ENCODE peak calls at places on chromosome 13, in nine cellular contexts. E is brain microvascular endothelial cell, A is BJ, J is fibroblast of pulmonary artery, Z is cardiac fibroblast, N is uterus, S is cardiac muscle cell, D is mesothelial cell of epicardium, V is fibroblast of the aortic adventitia. L is an unnamed sample.

GRCh38 chr13:29707876-29708543 is 112.5 kb upstream of the SLC7A1 start:
- DNase-seq in D (no peak), S (peak), V (peak), N (no peak), J (peak), Z (peak), E (peak), A (no peak), L (peak)

GRCh38 chr13:52158629-52159158 is 703 bp downstream of the NEK3 start:
- DNase-seq in Z (peak), D (no peak), A (no peak), E (peak), J (peak), S (no peak), N (peak), V (peak), L (peak)

GRCh38 chr13:39148513-39148961 is 110.3 kb downstream of the NHLRC3 start:
- DNase-seq in J (peak), N (no peak), S (no peak), A (peak), Z (peak), V (peak), E (peak), D (no peak), L (no peak)

GRCh38 chr13:112905619-112905989 is 63.4 kb upstream of the MCF2L start:
- DNase-seq in J (no peak), V (no peak), E (no peak), Z (no peak), D (no peak), N (no peak), A (no peak), S (no peak), L (no peak)

GRCh38 chr13:101429733-101430132 is 13.4 kb upstream of the NALCN start:
- DNase-seq in E (no peak), S (no peak), N (no peak), Z (no peak), D (no peak), V (no peak), J (no peak), A (no peak), L (no peak)

GRCh38 chr13:79470666-79471065 is 10.3 kb upstream of the NDFIP2 start:
- DNase-seq in E (no peak), V (no peak), N (no peak), A (no peak), Z (no peak), J (no peak), D (no peak), S (no peak), L (no peak)

GRCh38 chr13:108508263-108508662 is 121.1 kb upstream of the MYO16 start:
- DNase-seq in Z (peak), J (peak), N (no peak), S (peak), D (no peak), E (peak), V (peak), A (no peak), L (no peak)

GRCh38 chr13:29849731-29850212 is 645 bp downstream of the UBL3 start:
- DNase-seq in D (no peak), E (peak), S (peak), Z (peak), V (peak), J (peak), A (no peak), N (peak), L (peak)

GRCh38 chr13:44437356-44438233 is 64.0 kb downstream of the SERP2 start:
- DNase-seq in N (no peak), A (no peak), J (peak), S (peak), E (no peak), Z (peak), V (peak), D (no peak), L (peak)

GRCh38 chr13:31909889-31910551 is 121.6 kb upstream of the FRY start:
- DNase-seq in J (peak), N (peak), V (peak), A (no peak), Z (peak), S (peak), D (peak), E (peak), L (peak)

GRCh38 chr13:43389573-43389972 is 366.2 kb downstream of the DNAJC15 start:
- DNase-seq in Z (peak), J (peak), V (peak), A (no peak), S (no peak), N (no peak), E (no peak), D (no peak), L (no peak)

GRCh38 chr13:113472355-113473025 is 18.0 kb downstream of the DCUN1D2 start:
- DNase-seq in V (no peak), N (no peak), A (no peak), Z (no peak), J (no peak), D (no peak), E (no peak), S (no peak), L (no peak)

GRCh38 chr13:27607125-27607524 is 13.2 kb downstream of the LNX2 start:
- DNase-seq in J (peak), E (peak), A (peak), S (peak), Z (peak), V (peak), D (no peak), N (no peak), L (no peak)

GRCh38 chr13:22487932-22488331 is 692.8 kb upstream of the SGCG start:
- DNase-seq in N (no peak), E (no peak), A (no peak), Z (peak), V (no peak), S (no peak), D (no peak), J (no peak), L (no peak)

GRCh38 chr13:99162962-99163361 is 37.7 kb upstream of the UBAC2 start:
- DNase-seq in A (no peak), N (no peak), S (no peak), J (no peak), V (no peak), Z (no peak), D (no peak), E (no peak), L (no peak)

GRCh38 chr13:77465595-77466195 is 69.8 kb upstream of the SCEL start:
- DNase-seq in Z (no peak), V (peak), N (no peak), D (no peak), E (no peak), S (no peak), J (no peak), A (no peak), L (no peak)

GRCh38 chr13:75219479-75220237 is 262.3 kb downstream of the TBC1D4 start:
- DNase-seq in V (peak), J (peak), N (peak), D (peak), S (peak), E (peak), Z (peak), A (no peak), L (peak)

GRCh38 chr13:75533866-75534265 is 3.8 kb downstream of the COMMD6 start:
- DNase-seq in N (no peak), A (no peak), V (no peak), Z (no peak), E (peak), J (no peak), S (no peak), D (no peak), L (no peak)

GRCh38 chr13:37187611-37188010 is 82.1 kb upstream of the CSNK1A1L start:
- DNase-seq in V (peak), Z (peak), J (peak), E (no peak), N (no peak), D (no peak), S (no peak), A (peak), L (no peak)

GRCh38 chr13:78326608-78327007 is 276.7 kb downstream of the POU4F1 start:
- DNase-seq in D (no peak), E (no peak), Z (peak), J (peak), S (peak), A (no peak), N (no peak), V (no peak), L (no peak)

GRCh38 chr13:59774511-59774911 is 389.2 kb downstream of the DIAPH3 start:
- DNase-seq in N (no peak), Z (peak), E (peak), A (peak), V (peak), S (no peak), D (peak), J (peak), L (no peak)

GRCh38 chr13:69324109-69324886 is 783.3 kb upstream of the ATXN8OS start:
- DNase-seq in J (peak), D (no peak), Z (peak), V (no peak), A (no peak), S (peak), E (no peak), N (no peak), L (no peak)

GRCh38 chr13:110643768-110644421 is 28.6 kb downstream of the NAXD start:
- DNase-seq in J (no peak), D (no peak), A (no peak), Z (no peak), N (no peak), E (no peak), S (no peak), V (no peak), L (no peak)

GRCh38 chr13:110645750-110646149 is 30.4 kb downstream of the NAXD start:
- DNase-seq in D (no peak), Z (no peak), V (no peak), A (no peak), S (no peak), J (no peak), N (no peak), E (no peak), L (no peak)

GRCh38 chr13:110646442-110647364 is 31.4 kb downstream of the NAXD start:
- DNase-seq in E (no peak), J (no peak), Z (no peak), D (no peak), S (no peak), A (no peak), V (no peak), N (no peak), L (no peak)

GRCh38 chr13:110643324-110643723 is 28.0 kb downstream of the NAXD start:
- DNase-seq in S (no peak), A (no peak), N (no peak), J (no peak), D (no peak), E (no peak), Z (no peak), V (no peak), L (no peak)

DNA sequence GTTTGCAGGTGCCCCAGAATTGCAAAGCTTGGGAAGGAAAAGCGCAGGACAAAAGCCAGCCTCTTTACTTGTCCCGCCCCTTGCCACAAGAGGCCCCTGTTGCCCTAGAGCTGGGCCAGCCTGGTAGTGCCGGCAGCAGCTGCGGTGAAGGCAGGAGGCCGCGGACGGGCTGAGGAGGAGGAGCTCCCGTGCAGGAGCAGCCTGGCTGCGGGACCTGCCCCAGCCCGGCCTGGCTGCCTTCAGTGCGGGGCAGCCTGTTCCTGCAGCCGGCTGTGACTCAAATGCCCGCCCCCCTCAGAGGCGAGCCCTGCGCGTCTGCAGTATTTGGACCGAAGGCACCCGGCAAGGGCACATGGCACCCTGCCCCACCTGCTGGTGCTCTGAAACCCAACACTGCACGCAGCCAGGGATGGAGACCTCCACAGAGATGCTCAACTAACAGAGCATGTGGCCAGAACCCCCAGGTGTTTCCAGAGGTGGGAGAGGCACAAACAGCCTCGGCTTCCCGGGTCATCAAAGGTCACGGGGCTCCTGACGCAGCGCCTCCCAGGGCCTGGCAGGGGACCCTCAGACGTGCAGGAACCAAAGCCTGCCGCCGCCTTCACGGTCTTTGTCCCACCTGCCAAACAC is 29.7 kb downstream of the NAXD start:
- DNase-seq in D (no peak), N (no peak), J (peak), Z (peak), A (no peak), V (peak), S (peak), E (peak), L (peak)
- TF ChIP-seq CTCF in D (no peak), N (peak), J (peak), Z (peak), A (peak), V (peak), S (peak), E (peak), L (peak)

GRCh38 chr13:61286148-61286745 is 129.4 kb downstream of the PCDH20 start:
- DNase-seq in A (no peak), D (no peak), N (no peak), Z (no peak), J (peak), V (no peak), S (peak), E (no peak), L (no peak)
- TF ChIP-seq CTCF in A (no peak), D (peak), N (no peak), Z (no peak), J (no peak), V (no peak), S (no peak), E (no peak), L (no peak)

GRCh38 chr13:110290811-110291210 is 16.1 kb downstream of the COL4A1 start:
- DNase-seq in Z (no peak), E (no peak), J (no peak), N (no peak), D (no peak), V (no peak), A (no peak), S (no peak), L (no peak)

GRCh38 chr13:110291286-110291685 is 15.7 kb downstream of the COL4A1 start:
- DNase-seq in Z (no peak), J (no peak), D (no peak), E (no peak), S (no peak), N (no peak), A (no peak), V (no peak), L (no peak)

GRCh38 chr13:110289174-110289573 is 17.8 kb downstream of the COL4A1 start:
- DNase-seq in D (no peak), N (no peak), E (no peak), A (no peak), J (no peak), Z (no peak), V (no peak), S (no peak), L (no peak)

GRCh38 chr13:110290153-110290552 is 16.8 kb downstream of the COL4A1 start:
- DNase-seq in V (no peak), Z (no peak), D (no peak), S (no peak), E (no peak), N (no peak), J (no peak), A (no peak), L (no peak)

DNA sequence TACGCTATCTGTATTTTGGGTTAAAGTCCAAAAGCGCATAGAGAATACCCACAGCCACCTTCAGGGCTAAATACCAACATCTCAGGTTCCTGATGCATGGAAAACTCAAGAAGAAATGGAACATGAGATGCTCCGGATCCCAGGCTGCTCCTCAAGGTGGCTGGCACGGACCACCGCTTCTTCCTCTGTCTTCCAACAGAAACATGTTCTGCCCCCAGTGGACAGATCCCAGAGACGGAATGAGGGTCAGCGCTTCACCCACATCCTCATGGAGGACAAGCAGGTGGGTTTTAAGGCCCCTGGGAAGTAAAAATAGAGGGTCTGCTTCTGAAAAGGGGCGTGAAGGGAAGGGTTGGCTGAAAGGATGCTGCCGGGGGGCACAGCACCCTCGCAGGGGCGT is 17.3 kb downstream of the COL4A1 start:
- DNase-seq in Z (no peak), D (no peak), E (no peak), N (no peak), A (no peak), S (no peak), J (no peak), V (no peak), L (no peak)
- TF ChIP-seq CTCF in Z (no peak), D (no peak), E (peak), N (no peak), A (no peak), S (no peak), J (no peak), V (no peak), L (no peak)

GRCh38 chr13:87280139-87280538 is 391.0 kb upstream of the SLITRK5 start:
- DNase-seq in E (no peak), N (no peak), S (no peak), D (no peak), A (no peak), J (no peak), Z (no peak), V (no peak), L (no peak)
- TF ChIP-seq CTCF in E (peak), N (no peak), S (no peak), D (no peak), A (no peak), J (no peak), Z (no peak), V (no peak), L (no peak)